ENCODE peak calls at places on chromosomes 6 and 20, in eight cellular contexts. C is K562, B is prostate gland, W is SK-MEL-5, M is lower leg skin, I is fibroblast of pulmonary artery, J is RPMI7951, Z is Kasumi-1. O is an unnamed sample.

GRCh38 chr6:143695106-143696059 is 17.6 kb downstream of the PHACTR2 start:
- DNase-seq in Z (no peak), C (no peak), W (peak), J (peak), M (no peak), B (no peak), I (no peak), O (no peak)

GRCh38 chr6:48541669-48542068 is 430.7 kb upstream of the PTCHD4 start:
- DNase-seq in I (no peak), M (no peak), C (no peak), Z (no peak), W (no peak), B (no peak), J (no peak), O (no peak)

GRCh38 chr6:112282217-112282616 is 27.9 kb upstream of the LAMA4 start:
- DNase-seq in C (no peak), B (no peak), Z (no peak), M (no peak), I (peak), J (peak), W (peak), O (peak)

GRCh38 chr20:19757973-19758887 is at the start of gene RIN2:
- DNase-seq in W (peak), I (peak), M (peak), Z (no peak), B (peak), J (peak), C (no peak), O (peak)

GRCh38 chr6:163333038-163333437 is 81.5 kb upstream of the QKI start:
- DNase-seq in I (no peak), Z (no peak), B (no peak), C (no peak), J (no peak), W (no peak), M (no peak), O (no peak)

GRCh38 chr20:51862796-51863195 is 60.5 kb upstream of the SALL4 start:
- DNase-seq in I (no peak), Z (no peak), J (peak), M (no peak), B (no peak), C (no peak), W (no peak), O (no peak)

GRCh38 chr6:74100719-74101287 is 404.8 kb downstream of the CD109 start:
- DNase-seq in W (no peak), Z (no peak), M (no peak), C (no peak), B (no peak), I (peak), J (no peak), O (no peak)

GRCh38 chr6:71420693-71421328 is 132.2 kb downstream of the OGFRL1 start:
- DNase-seq in Z (no peak), W (peak), M (peak), J (peak), C (no peak), I (peak), B (peak), O (peak)

GRCh38 chr6:12911387-12911960 is 194.9 kb downstream of the PHACTR1 start:
- DNase-seq in C (peak), J (peak), M (no peak), Z (peak), B (peak), I (peak), W (peak), O (peak)

GRCh38 chr6:50030777-50031562 is 9.2 kb upstream of the DEFB110 start:
- DNase-seq in B (no peak), W (peak), M (no peak), I (no peak), Z (no peak), J (peak), C (peak), O (no peak)

GRCh38 chr6:128882991-128883571 is at the start of gene LAMA2:
- DNase-seq in M (peak), I (peak), B (peak), C (no peak), Z (no peak), W (peak), J (peak), O (peak)

GRCh38 chr20:4896971-4897497 is 104.3 kb downstream of the SLC23A2 start:
- DNase-seq in B (no peak), Z (no peak), J (no peak), W (peak), M (no peak), I (no peak), C (peak), O (no peak)

GRCh38 chr6:62640749-62641148 is 354.7 kb upstream of the KHDRBS2 start:
- DNase-seq in J (no peak), C (no peak), W (no peak), I (no peak), Z (no peak), M (no peak), B (no peak), O (no peak)

GRCh38 chr6:36692220-36692619 is 5.4 kb upstream of the RAB44 start:
- DNase-seq in C (no peak), W (no peak), M (no peak), J (no peak), B (no peak), I (no peak), Z (peak), O (no peak)

GRCh38 chr20:31638317-31638716 is 605 bp downstream of the COX4I2 start:
- DNase-seq in I (no peak), B (no peak), Z (no peak), J (no peak), W (no peak), C (no peak), M (no peak), O (no peak)

GRCh38 chr6:125812394-125813231 is 21.9 kb downstream of the NCOA7 start:
- DNase-seq in I (peak), J (peak), M (no peak), Z (no peak), B (no peak), C (peak), W (no peak), O (peak)

GRCh38 chr20:35339007-35339406 is 46.8 kb upstream of the FAM83C start:
- DNase-seq in J (peak), I (peak), W (no peak), C (no peak), Z (no peak), M (no peak), B (no peak), O (no peak)

GRCh38 chr6:115717472-115717871 is 343.2 kb downstream of the FRK start:
- DNase-seq in C (no peak), W (no peak), B (no peak), Z (peak), J (no peak), M (no peak), I (no peak), O (no peak)

GRCh38 chr6:106477790-106478189 is 117.3 kb downstream of the CRYBG1 start:
- DNase-seq in Z (peak), I (no peak), J (peak), W (no peak), B (no peak), M (no peak), C (no peak), O (no peak)

O was measured in mucosa of gallbladder.